ENCODE peak calls at places on chromosomes 1 and 21, in seven cellular contexts. R, Q, W, M, C, Z and F are unnamed samples.

GRCh38 chr1:209095627-209096595 is 487.6 kb upstream of the CAMK1G start:
- DNase-seq in R (peak; percentile 0), Q (no peak), W (no peak), M (peak; percentile 16), C (no peak), Z (no peak), F (no peak)

GRCh38 chr21:35932232-35932911 is 128.0 kb downstream of the SETD4 start:
- DNase-seq in R (peak; percentile 95), Q (no peak), W (no peak), M (peak; percentile 89), C (peak; percentile 94), Z (peak; percentile 95), F (peak; percentile 58)

GRCh38 chr1:188888387-188888786 is 1589.3 kb downstream of the BRINP3 start:
- DNase-seq in R (peak; percentile 57), Q (no peak), W (no peak), M (peak; percentile 8), C (no peak), Z (no peak), F (no peak)

GRCh38 chr21:42859891-42860230 is 19.5 kb downstream of the WDR4 start:
- DNase-seq in R (no peak), Q (no peak), W (no peak), M (no peak), C (no peak), Z (no peak), F (no peak)

GRCh38 chr1:178060789-178061556 is 32.9 kb upstream of the RASAL2 start:
- DNase-seq in R (peak; percentile 84), Q (no peak), W (no peak), M (peak; percentile 85), C (peak; percentile 71), Z (peak; percentile 97), F (no peak)

GRCh38 chr21:37496972-37497371 is 130.4 kb downstream of the DYRK1A start:
- DNase-seq in R (no peak), Q (no peak), W (no peak), M (peak; percentile 46), C (no peak), Z (peak; percentile 39), F (no peak)

GRCh38 chr1:8104278-8105236 is 78.4 kb upstream of the ERRFI1 start:
- DNase-seq in R (no peak), Q (no peak), W (no peak), M (no peak), C (peak; percentile 85), Z (no peak), F (no peak)

GRCh38 chr1:37474697-37475379 is 458 bp downstream of the ZC3H12A start:
- DNase-seq in R (no peak), Q (peak; percentile 76), W (no peak), M (no peak), C (no peak), Z (peak; percentile 40), F (peak; percentile 76)

GRCh38 chr1:16068356-16069270 is 4.8 kb downstream of the FAM131C start:
- DNase-seq in R (peak; percentile 20), Q (no peak), W (no peak), M (no peak), C (no peak), Z (peak; percentile 39), F (peak; percentile 38)

GRCh38 chr1:47781171-47781959 is 215.8 kb downstream of the TRABD2B start:
- DNase-seq in R (no peak), Q (no peak), W (no peak), M (no peak), C (no peak), Z (no peak), F (peak; percentile 33)

GRCh38 chr1:224116131-224116530 is 2.2 kb downstream of the FBXO28 start:
- DNase-seq in R (peak; percentile 68), Q (no peak), W (no peak), M (peak; percentile 74), C (peak; percentile 72), Z (peak; percentile 74), F (no peak)

GRCh38 chr1:78038071-78038470 is 7.7 kb upstream of the GIPC2 start:
- DNase-seq in R (peak; percentile 73), Q (no peak), W (no peak), M (peak; percentile 81), C (no peak), Z (peak; percentile 69), F (no peak)

GRCh38 chr1:85581138-85581801 is 709 bp downstream of the CCN1 start:
- DNase-seq in R (peak; percentile 69), Q (peak; percentile 92), W (peak; percentile 62), M (peak; percentile 90), C (no peak), Z (peak; percentile 77), F (peak; percentile 80)

GRCh38 chr1:6962956-6963915 is 178.0 kb downstream of the CAMTA1 start:
- DNase-seq in R (no peak), Q (no peak), W (peak; percentile 31), M (peak; percentile 11), C (no peak), Z (no peak), F (peak; percentile 82)

DNA sequence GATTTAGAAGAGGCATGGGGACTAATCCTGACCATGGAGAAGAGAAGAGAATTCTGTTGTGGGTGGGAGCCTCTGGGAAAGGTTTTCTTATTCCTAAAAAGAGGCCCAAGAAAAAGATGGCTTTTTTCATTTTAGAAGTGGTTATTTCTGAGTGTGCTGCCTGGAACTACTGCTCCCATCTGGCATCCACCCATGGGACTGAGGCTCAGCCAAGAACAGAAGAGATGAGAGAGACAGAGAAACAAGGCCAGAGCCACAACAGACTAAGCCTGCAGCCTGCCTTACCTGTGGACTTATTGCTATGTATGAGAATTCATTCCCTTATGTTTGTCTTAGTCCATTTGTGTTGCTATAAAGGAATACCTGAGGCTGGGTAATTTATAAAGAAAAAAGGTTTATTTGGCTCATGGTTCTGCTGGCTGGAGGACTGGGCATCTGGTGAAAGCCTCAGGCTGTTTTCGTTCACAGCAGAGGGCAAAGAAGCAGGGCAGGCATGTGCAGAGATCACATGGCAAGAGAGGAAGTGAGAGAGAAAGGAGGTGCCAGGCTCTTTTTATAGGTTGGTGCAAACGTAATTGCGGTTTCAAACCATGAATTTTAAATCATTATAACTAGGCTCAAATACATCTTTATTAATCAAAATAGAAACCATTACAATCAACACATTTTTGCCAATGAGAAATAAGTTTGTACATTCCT is 57.5 kb upstream of the PRDM2 start:
- DNase-seq in R (no peak), Q (no peak), W (no peak), M (no peak), C (no peak), Z (no peak), F (no peak)
- H3K4me3 ChIP-seq in R (no peak overlapping the region), Q (no peak overlapping the region), W (no peak overlapping the region), M (no peak overlapping the region), C (no peak overlapping the region), Z (no peak overlapping the region), F (no peak overlapping the region)

DNA sequence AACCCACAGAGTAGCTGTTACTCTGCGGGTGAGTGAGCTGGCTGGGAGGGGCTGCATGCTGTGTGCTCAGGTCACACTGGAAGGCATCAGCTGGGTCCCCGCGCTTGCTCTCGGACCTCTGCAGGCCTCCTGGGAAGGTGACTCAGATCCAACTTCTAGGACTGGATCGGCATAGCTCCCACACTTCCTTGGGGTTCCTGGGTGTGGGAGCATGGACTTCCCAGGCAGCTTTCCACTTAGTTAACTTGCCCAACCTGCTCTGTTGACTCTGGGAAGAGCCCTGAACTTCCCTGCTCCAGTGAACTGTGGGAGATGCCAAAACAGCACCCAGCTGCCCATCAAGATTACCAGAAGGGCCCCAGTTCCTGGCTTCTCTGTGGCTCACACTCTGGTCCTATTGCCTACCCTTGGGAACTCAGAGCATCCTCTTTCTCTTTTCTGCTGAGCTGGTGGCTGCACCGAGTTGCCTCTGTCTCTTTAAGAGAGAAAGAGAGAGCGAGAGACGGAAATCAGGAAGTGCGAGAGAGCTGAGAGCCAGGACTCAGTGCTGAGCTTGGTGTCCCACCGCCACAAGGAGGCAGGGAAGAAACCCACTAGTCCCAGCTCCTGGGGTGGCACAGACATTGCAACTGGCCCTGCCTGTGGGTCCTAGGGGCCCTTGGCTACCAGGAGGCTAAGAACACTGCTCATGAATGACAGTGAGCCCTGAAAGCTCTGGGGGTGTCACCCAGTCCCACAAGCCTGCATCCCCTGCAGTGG is at the start of gene IKBKE:
- DNase-seq in R (peak; percentile 73), Q (peak; percentile 74), W (no peak), M (peak; percentile 79), C (peak; percentile 95), Z (peak; percentile 72), F (no peak)
- TF ChIP-seq CTCF in R (peak; percentile 33), Q (peak; percentile 6), W (no peak), M (peak; percentile 60), C (peak; percentile 24), Z (peak; percentile 42), F (no peak)

DNA sequence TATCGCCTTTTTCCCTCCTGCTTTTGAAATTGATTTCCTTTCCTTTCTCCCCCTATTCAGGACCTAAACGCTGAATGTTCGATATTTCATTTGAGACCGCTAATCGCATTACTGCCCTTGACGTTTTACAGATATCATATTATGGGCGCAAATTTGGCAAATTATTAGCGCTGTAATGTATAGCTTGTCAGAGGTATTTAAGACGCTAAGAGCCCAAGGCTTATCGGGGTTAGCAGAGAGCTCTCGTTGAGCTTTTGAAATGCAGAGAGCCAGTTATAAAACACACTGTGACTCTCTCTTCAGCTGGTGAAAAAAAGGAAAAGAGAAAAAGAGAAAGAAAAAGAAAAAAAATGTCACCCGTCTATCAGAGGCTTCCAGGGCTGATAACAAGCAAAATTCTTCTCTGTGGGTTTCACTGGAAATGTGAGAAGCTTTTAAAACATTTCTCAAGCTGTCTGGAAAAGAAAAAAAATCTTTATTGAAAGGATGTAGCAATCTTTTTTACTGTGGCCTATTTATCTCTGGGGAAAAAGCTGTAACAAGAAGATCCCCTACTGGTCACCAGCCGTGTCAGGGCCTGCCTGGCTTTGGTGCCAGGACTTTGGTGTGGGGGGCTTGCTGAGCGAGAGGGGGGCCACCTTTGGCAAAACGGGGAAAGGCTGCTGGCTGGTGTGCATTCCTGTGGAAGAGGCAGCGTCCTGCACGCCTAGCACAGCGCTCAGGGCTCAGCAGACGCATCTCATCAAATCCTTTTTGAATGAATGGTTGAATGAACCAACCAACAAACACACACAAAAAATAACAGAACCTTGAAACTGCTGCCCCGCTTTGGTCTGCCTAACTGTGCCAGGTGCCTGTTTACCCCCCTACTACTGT is 119.8 kb downstream of the RNF220 start:
- DNase-seq in R (no peak), Q (no peak), W (no peak), M (peak; percentile 26), C (no peak), Z (no peak), F (no peak)
- H3K4me3 ChIP-seq in R (no peak overlapping the region), Q (no peak overlapping the region), W (peak overlapping the region; percentile 6), M (peak overlapping the region; percentile 7), C (no peak overlapping the region), Z (no peak overlapping the region), F (no peak overlapping the region)

DNA sequence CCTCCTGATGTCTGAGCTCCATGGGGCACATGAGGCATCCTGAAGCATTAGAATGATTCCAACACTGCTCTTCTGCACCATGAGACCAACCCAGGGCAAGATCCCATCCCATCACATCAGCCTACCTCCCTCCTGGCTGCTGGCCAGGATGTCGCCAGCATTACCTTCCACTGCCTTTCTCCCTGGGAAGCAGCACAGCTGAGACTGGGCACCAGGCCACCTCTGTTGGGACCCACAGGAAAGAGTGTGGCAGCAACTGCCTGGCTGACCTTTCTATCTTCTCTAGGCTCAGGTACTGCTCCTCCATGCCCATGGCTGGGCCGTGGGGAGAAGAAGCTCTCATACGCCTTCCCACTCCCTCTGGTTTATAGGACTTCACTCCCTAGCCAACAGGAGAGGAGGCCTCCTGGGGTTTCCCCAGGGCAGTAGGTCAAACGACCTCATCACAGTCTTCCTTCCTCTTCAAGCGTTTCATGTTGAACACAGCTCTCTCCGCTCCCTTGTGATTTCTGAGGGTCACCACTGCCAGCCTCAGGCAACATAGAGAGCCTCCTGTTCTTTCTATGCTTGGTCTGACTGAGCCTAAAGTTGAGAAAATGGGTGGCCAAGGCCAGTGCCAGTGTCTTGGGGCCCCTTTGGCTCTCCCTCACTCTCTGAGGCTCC is 11.1 kb upstream of the RASSF5 start:
- DNase-seq in R (no peak), Q (no peak), W (no peak), M (no peak), C (peak; percentile 62), Z (no peak), F (peak; percentile 22)
- TF ChIP-seq CTCF in R (no peak), Q (no peak), W (no peak), M (no peak), C (no peak), Z (no peak), F (no peak)